ENCODE peak calls at places on chromosomes 13 and 19, in five cellular contexts. A, P, Z, L and S are unnamed samples. For H3K9me3 and H3K36me3, the result is how much of the 10 kb centered on the place peaks cover.

GRCh38 chr19:33301011-33301899 is 1.1 kb downstream of the CEBPA start:
- DNase-seq in A (peak), P (no peak), Z (no peak), L (peak), S (peak)

GRCh38 chr19:5480427-5480836 is 25.2 kb downstream of the ZNRF4 start:
- DNase-seq in A (peak), P (no peak), Z (peak), L (peak), S (peak)

GRCh38 chr13:24161980-24162517 is 1.5 kb downstream of the SPATA13 start:
- DNase-seq in A (no peak), P (no peak), Z (no peak), L (peak), S (no peak)

GRCh38 chr13:37344051-37344450 is 238.6 kb upstream of the CSNK1A1L start:
- DNase-seq in A (no peak), P (no peak), Z (no peak), L (no peak), S (no peak)

GRCh38 chr13:39688278-39688677 is 32.8 kb downstream of the COG6 start:
- DNase-seq in A (no peak), P (no peak), Z (no peak), L (no peak), S (no peak)

GRCh38 chr19:15871570-15871969 is 26.3 kb downstream of the CYP4F2 start:
- DNase-seq in A (no peak), P (no peak), Z (no peak), L (no peak), S (no peak)

GRCh38 chr19:1860133-1860775 is 3.1 kb downstream of the KLF16 start:
- DNase-seq in A (peak), P (no peak), Z (peak), L (no peak), S (peak)

GRCh38 chr13:25608181-25608580 is 236.4 kb downstream of the ATP8A2 start:
- DNase-seq in A (no peak), P (no peak), Z (no peak), L (no peak), S (no peak)

GRCh38 chr13:30835442-30835841 is 70.6 kb upstream of the MEDAG start:
- DNase-seq in A (no peak), P (no peak), Z (peak), L (no peak), S (no peak)

GRCh38 chr13:40187324-40187795 is 479.1 kb downstream of the FOXO1 start:
- DNase-seq in A (no peak), P (no peak), Z (no peak), L (no peak), S (peak)

GRCh38 chr13:52846567-52847321 is 1.7 kb downstream of the PCDH8 start:
- DNase-seq in A (peak), P (no peak), Z (peak), L (no peak), S (peak)

GRCh38 chr19:1862424-1863307 is 713 bp downstream of the KLF16 start:
- DNase-seq in A (peak), P (no peak), Z (no peak), L (no peak), S (peak)

GRCh38 chr19:862529-863304 is 3.3 kb downstream of the CFD start:
- DNase-seq in A (peak), P (no peak), Z (peak), L (peak), S (peak)

GRCh38 chr13:50584856-50585580 is 258.5 kb downstream of the DLEU7 start:
- DNase-seq in A (no peak), P (no peak), Z (no peak), L (no peak), S (no peak)

GRCh38 chr13:98653471-98653985 is 76.6 kb upstream of the STK24 start:
- DNase-seq in A (peak), P (no peak), Z (peak), L (peak), S (peak)

GRCh38 chr19:55146648-55147218 is 2.3 kb downstream of the TNNT1 start:
- DNase-seq in A (peak), P (no peak), Z (no peak), L (no peak), S (peak)

GRCh38 chr13:44739539-44739938 is 163.4 kb upstream of the TSC22D1 start:
- DNase-seq in A (no peak), P (no peak), Z (peak), L (no peak), S (no peak)

GRCh38 chr13:73952683-73953082 is 181.5 kb downstream of the KLF12 start:
- DNase-seq in A (no peak), P (no peak), Z (peak), L (no peak), S (no peak)

GRCh38 chr19:46755077-46755852 is 9.0 kb upstream of the STRN4 start:
- DNase-seq in A (no peak), P (no peak), Z (peak), L (no peak), S (no peak)

GRCh38 chr13:113117956-113118327 is 4.7 kb upstream of the F10 start:
- DNase-seq in A (no peak), P (no peak), Z (no peak), L (peak), S (no peak)

GRCh38 chr13:110519046-110519445 is 42.5 kb downstream of the RAB20 start:
- DNase-seq in A (no peak), P (no peak), Z (no peak), L (no peak), S (no peak)

GRCh38 chr13:110521296-110521680 is 40.2 kb downstream of the RAB20 start:
- DNase-seq in A (no peak), P (no peak), Z (no peak), L (no peak), S (no peak)

GRCh38 chr13:110519506-110519905 is 42.0 kb downstream of the RAB20 start:
- DNase-seq in A (no peak), P (no peak), Z (no peak), L (no peak), S (no peak)

GRCh38 chr13:110521946-110522345 is 39.6 kb downstream of the RAB20 start:
- DNase-seq in A (no peak), P (no peak), Z (no peak), L (no peak), S (no peak)

GRCh38 chr13:110520431-110521295 is 40.9 kb downstream of the RAB20 start:
- DNase-seq in A (no peak), P (peak), Z (peak), L (peak), S (no peak)
- H3K9me3 ChIP-seq in A (under half), P (under half), Z (under half), L (under half), S (under half)

GRCh38 chr19:38278751-38279150 is 14.4 kb downstream of the SPINT2 start:
- DNase-seq in A (no peak), P (no peak), Z (no peak), L (no peak), S (no peak)
- H3K27ac ChIP-seq in A (peak), P (peak), Z (peak), L (peak), S (no peak)

GRCh38 chr13:19769854-19770253 is 12.9 kb downstream of the PSPC1 start:
- DNase-seq in A (no peak), P (no peak), Z (no peak), L (no peak), S (no peak)
- H3K36me3 ChIP-seq in A (under half), P (under half), Z (under half), L (under half), S (half or more)

DNA sequence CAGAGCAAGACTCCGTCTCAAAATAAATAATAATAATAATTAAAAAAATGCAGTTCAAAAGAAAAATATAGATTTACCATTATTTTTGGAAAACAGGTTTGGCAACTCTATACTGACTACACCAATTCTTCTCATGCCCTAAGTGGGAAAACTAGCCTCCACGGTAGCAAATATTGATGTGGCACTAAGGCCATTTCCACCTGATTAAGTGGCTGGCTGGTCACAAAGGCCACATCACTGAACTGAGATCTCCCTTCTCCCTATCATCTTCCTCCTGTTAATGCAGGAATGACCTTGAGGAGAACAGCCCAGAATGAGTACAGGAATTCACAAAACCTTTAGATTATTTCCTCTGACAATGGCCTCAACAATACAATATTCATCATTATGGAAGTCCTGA is 18.6 kb downstream of the ZNF814 start:
- DNase-seq in A (no peak), P (no peak), Z (no peak), L (no peak), S (no peak)
- H3K9me3 ChIP-seq in A (under half), P (half or more), Z (under half), L (half or more), S (half or more)